ENCODE peak calls at places on chromosome 12, in nine cellular contexts. U is lung; Q is lower leg skin; E is CD8-positive, alpha-beta T cell; W is AG04450; D is astrocyte; Y is PC-3; A is H9; V is GM12865. G is an unnamed sample.

GRCh38 chr12:28811457-28811856 is 337.6 kb upstream of the FAR2 start:
- DNase-seq in A (no peak), U (no peak), V (no peak), E (no peak), D (no peak), Q (no peak), W (no peak), Y (no peak), G (no peak)

GRCh38 chr12:28611501-28611900 is 421.2 kb downstream of the CCDC91 start:
- DNase-seq in U (no peak), Q (no peak), V (no peak), A (no peak), E (no peak), W (no peak), Y (peak; percentile 63), D (no peak), G (no peak)

GRCh38 chr12:119202544-119202943 is 23.8 kb downstream of the HSPB8 start:
- DNase-seq in E (no peak), U (no peak), W (no peak), A (no peak), Y (no peak), Q (no peak), D (no peak), V (no peak), G (no peak)

GRCh38 chr12:106142591-106143261 is 4.0 kb upstream of the NUAK1 start:
- DNase-seq in U (no peak), Q (no peak), A (no peak), Y (no peak), W (no peak), D (no peak), V (no peak), E (no peak), G (no peak)

GRCh38 chr12:49967777-49968250 is 4.9 kb upstream of the AQP6 start:
- DNase-seq in Y (no peak), W (no peak), E (no peak), U (no peak), V (no peak), D (no peak), A (no peak), Q (no peak), G (no peak)

GRCh38 chr12:128509170-128509569 is 242.2 kb downstream of the TMEM132C start:
- DNase-seq in E (no peak), Q (no peak), Y (no peak), U (no peak), D (no peak), A (no peak), W (no peak), V (no peak), G (no peak)

GRCh38 chr12:8692573-8692972 is 5.2 kb upstream of the RIMKLB start:
- DNase-seq in U (no peak), V (no peak), Q (no peak), E (no peak), A (peak; percentile 86), Y (no peak), D (peak; percentile 63), W (no peak), G (no peak)

GRCh38 chr12:11771356-11771755 is 121.9 kb downstream of the ETV6 start:
- DNase-seq in E (no peak), V (peak; percentile 76), D (peak; percentile 55), Y (no peak), Q (no peak), U (no peak), W (no peak), A (no peak), G (no peak)

GRCh38 chr12:12501121-12501520 is 61.5 kb downstream of the DUSP16 start:
- DNase-seq in E (no peak), W (no peak), A (no peak), Q (no peak), V (no peak), U (no peak), Y (no peak), D (no peak), G (no peak)

GRCh38 chr12:57759360-57759980 is 4.6 kb downstream of the MARCHF9 start:
- DNase-seq in A (peak; percentile 53), D (no peak), V (peak; percentile 64), Q (no peak), W (no peak), E (peak; percentile 45), Y (peak; percentile 56), U (no peak), G (no peak)

GRCh38 chr12:1216560-1216959 is 225.5 kb downstream of the ERC1 start:
- DNase-seq in D (no peak), Y (peak; percentile 3), W (no peak), E (no peak), U (no peak), Q (no peak), A (no peak), V (no peak), G (no peak)

DNA sequence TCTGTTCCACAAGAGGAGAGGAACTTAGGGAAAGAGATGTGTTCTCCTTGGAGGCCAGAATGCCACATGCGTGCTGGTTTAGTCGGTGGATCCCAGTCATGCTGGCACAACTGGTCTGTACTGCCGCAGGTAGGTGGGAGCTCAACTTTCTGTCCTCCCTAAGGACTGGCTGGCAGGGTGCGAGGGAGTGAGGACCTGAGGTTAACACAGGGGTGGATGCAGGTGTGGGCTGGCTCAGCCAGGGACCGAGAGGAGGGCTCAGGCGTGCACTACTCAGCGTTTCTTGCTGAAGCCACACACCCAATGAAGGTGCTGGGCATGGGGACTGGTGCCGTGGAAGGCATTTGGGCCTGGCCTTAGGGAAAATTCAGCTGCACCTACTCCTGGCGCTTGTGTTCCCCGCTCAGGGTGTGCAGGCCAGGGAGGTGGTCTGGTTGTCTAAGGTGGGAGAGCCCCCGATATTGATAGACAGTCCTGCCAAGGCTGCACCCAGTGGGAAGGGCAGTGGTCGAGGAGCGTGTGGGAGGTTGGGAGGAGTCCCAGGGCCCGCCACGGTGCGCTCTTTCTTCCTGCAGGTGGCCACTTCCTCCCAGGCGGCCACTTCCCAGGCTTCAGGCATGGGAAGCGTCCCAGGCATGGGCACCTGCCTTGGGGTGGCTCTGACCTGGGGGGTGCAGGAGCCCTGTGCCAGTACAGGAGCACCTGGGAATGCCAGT is 138.4 kb downstream of the ADGRD1 start:
- DNase-seq in Y (no peak), V (peak; percentile 38), U (no peak), A (peak; percentile 25), E (no peak), D (no peak), Q (no peak), W (no peak), G (no peak)
- TF ChIP-seq CTCF in Y (no peak), V (no peak), U (no peak), A (no peak), E (no peak), D (no peak), Q (no peak), W (no peak), G (no peak)

DNA sequence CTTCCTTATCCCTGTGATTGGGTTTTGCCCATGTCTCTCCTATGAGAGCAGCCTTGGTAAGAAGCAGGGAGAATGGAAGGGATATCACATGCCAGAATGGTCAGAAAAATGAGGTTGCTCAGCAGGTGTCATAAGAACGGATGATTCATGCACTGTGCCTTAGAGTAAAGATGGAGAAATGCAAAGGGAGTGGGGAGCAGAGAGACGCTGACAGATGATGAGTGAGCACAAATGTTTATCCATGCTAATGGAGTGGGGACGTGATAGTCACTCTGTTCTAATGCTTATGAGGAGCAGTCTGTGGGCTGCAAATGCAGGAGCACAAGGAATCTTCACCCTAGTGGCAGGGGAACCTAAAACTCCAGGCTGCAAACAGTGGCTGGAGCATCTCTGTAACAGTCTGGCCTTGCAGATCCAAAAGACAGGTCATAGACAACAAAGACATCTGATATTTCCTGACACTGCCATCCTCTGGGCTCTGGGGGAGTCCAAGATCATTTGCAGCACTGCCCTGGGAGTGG is 243.2 kb downstream of the CACNA1C start:
- DNase-seq in U (no peak), E (no peak), Y (no peak), V (no peak), W (peak; percentile 59), Q (no peak), D (peak; percentile 78), A (no peak), G (no peak)
- TF ChIP-seq CTCF in U (no peak), E (no peak), Y (no peak), V (no peak), W (no peak), Q (no peak), D (no peak), A (no peak), G (no peak)

DNA sequence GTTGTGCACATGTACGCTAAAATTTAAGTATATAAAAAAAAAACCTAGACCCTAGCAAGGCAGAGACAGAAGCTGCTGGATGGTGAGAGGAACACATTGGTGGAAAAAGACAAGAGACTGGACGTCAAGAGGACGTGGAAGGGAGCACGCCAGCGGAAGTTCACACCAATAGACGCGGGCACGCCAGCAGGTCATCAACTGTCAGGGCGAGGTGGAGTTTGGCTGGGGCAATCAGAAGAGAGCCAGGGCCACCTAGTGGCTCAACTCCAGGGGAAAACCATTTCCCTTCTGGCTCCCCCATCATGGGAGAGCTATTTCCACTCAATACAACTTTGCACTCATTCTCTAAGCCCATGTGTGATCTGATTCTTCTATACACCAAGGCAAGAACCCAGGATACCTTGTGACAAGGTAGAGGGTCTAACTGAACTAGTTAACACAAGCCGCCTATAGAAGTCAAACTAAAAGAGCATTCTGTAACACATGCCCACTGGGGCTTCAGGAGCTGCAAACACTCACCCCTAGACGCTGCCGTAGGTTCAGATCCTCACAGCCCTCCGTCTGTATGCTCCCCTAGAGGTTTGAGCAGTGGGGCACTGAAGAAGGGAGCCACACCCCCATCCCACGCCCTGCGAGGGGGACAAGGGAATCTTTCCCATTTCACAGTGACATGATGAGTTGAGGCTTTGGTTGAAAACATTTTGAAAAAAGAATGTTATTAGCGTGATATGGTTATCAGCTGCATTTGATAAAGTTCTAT is 702.7 kb downstream of the TMTC2 start:
- DNase-seq in W (no peak), E (no peak), U (no peak), D (no peak), Q (no peak), Y (peak; percentile 41), A (peak; percentile 81), V (peak; percentile 5), G (no peak)
- TF ChIP-seq CTCF in W (no peak), E (no peak), U (no peak), D (no peak), Q (no peak), Y (peak; percentile 54), A (peak; percentile 85), V (no peak), G (no peak)

GRCh38 chr12:113234483-113234882 is 13.2 kb downstream of the TPCN1 start:
- DNase-seq in Q (no peak), A (no peak), V (no peak), Y (no peak), D (no peak), E (no peak), U (no peak), W (no peak), G (no peak)

GRCh38 chr12:113233967-113234366 is 12.7 kb downstream of the TPCN1 start:
- DNase-seq in W (no peak), Q (no peak), A (no peak), Y (no peak), U (no peak), V (no peak), D (no peak), E (no peak), G (no peak)

GRCh38 chr12:113232232-113232615 is 11.0 kb downstream of the TPCN1 start:
- DNase-seq in V (no peak), Q (no peak), Y (no peak), E (no peak), W (no peak), A (no peak), D (no peak), U (no peak), G (no peak)

GRCh38 chr12:113231275-113232231 is 10.3 kb downstream of the TPCN1 start:
- DNase-seq in W (no peak), V (no peak), D (peak; percentile 95), Q (no peak), A (peak; percentile 63), Y (no peak), E (no peak), U (no peak), G (no peak)

GRCh38 chr12:113232787-113233585 is 11.7 kb downstream of the TPCN1 start:
- DNase-seq in Y (no peak), E (peak; percentile 69), D (peak; percentile 75), V (peak; percentile 90), Q (peak; percentile 43), U (no peak), W (no peak), A (peak; percentile 95), G (no peak)
- TF ChIP-seq CTCF in Y (no peak), E (peak; percentile 55), D (no peak), V (peak; percentile 29), Q (no peak), U (no peak), W (no peak), A (peak; percentile 47), G (no peak)